ENCODE peak calls at places on chromosome 1, in five cellular contexts. One of them, this sample, is unnamed.
A peak's percentile ranks its signal among the peaks of the same experiment; 100 is the strongest.

GRCh38 chr1:118395430-118396001 is 210.5 kb upstream of the SPAG17 start:
- DNase-seq in thoracic aorta: no peak
- DNase-seq in MM.1S: no peak
- DNase-seq in foreskin fibroblast: no peak
- DNase-seq in fibroblast of the aortic adventitia: no peak
- DNase-seq in this sample: no peak

GRCh38 chr1:228370941-228371740 is 35.5 kb downstream of the TRIM11 start:
- DNase-seq in foreskin fibroblast: no peak
- DNase-seq in MM.1S: no peak
- DNase-seq in thoracic aorta: no peak
- DNase-seq in fibroblast of the aortic adventitia: no peak
- DNase-seq in this sample: no peak

GRCh38 chr1:210944255-210944654 is 189.7 kb downstream of the KCNH1 start:
- DNase-seq in foreskin fibroblast: no peak
- DNase-seq in fibroblast of the aortic adventitia: no peak
- DNase-seq in thoracic aorta: no peak
- DNase-seq in MM.1S: no peak
- DNase-seq in this sample: no peak

GRCh38 chr1:226875641-226876295 is 5.4 kb downstream of the PSEN2 start:
- DNase-seq in MM.1S: no peak
- DNase-seq in foreskin fibroblast: peak; percentile 34
- DNase-seq in thoracic aorta: no peak
- DNase-seq in fibroblast of the aortic adventitia: no peak
- DNase-seq in this sample: no peak

GRCh38 chr1:224430511-224431113 is 4.0 kb downstream of the WDR26 start:
- DNase-seq in fibroblast of the aortic adventitia: peak; percentile 71
- DNase-seq in foreskin fibroblast: peak; percentile 76
- DNase-seq in thoracic aorta: no peak
- DNase-seq in MM.1S: peak; percentile 65
- DNase-seq in this sample: peak; percentile 75

GRCh38 chr1:201649776-201650607 is 111.1 kb downstream of the NAV1 start:
- DNase-seq in thoracic aorta: peak; percentile 42
- DNase-seq in foreskin fibroblast: peak; percentile 93
- DNase-seq in MM.1S: no peak
- DNase-seq in fibroblast of the aortic adventitia: peak; percentile 77
- DNase-seq in this sample: peak; percentile 39

GRCh38 chr1:35936828-35937227 is 5.9 kb downstream of the AGO3 start:
- DNase-seq in fibroblast of the aortic adventitia: peak; percentile 27
- DNase-seq in thoracic aorta: no peak
- DNase-seq in foreskin fibroblast: peak; percentile 8
- DNase-seq in MM.1S: no peak
- DNase-seq in this sample: no peak

GRCh38 chr1:169160845-169161511 is 54.5 kb downstream of the ATP1B1 start:
- DNase-seq in fibroblast of the aortic adventitia: peak; percentile 26
- DNase-seq in thoracic aorta: no peak
- DNase-seq in MM.1S: no peak
- DNase-seq in foreskin fibroblast: peak; percentile 24
- DNase-seq in this sample: no peak

GRCh38 chr1:232114985-232115384 is 488.4 kb downstream of the DISC1 start:
- DNase-seq in MM.1S: no peak
- DNase-seq in fibroblast of the aortic adventitia: no peak
- DNase-seq in thoracic aorta: no peak
- DNase-seq in foreskin fibroblast: no peak
- DNase-seq in this sample: no peak

GRCh38 chr1:20477355-20478071 is 8.5 kb downstream of the CAMK2N1 start:
- DNase-seq in MM.1S: no peak
- DNase-seq in thoracic aorta: no peak
- DNase-seq in fibroblast of the aortic adventitia: peak; percentile 64
- DNase-seq in foreskin fibroblast: no peak
- DNase-seq in this sample: no peak

GRCh38 chr1:29269356-29269755 is 33.0 kb downstream of the PTPRU start:
- DNase-seq in foreskin fibroblast: no peak
- DNase-seq in fibroblast of the aortic adventitia: no peak
- DNase-seq in thoracic aorta: no peak
- DNase-seq in MM.1S: no peak
- DNase-seq in this sample: no peak

GRCh38 chr1:40535732-40536131 is 4.3 kb downstream of the ZNF684 start:
- DNase-seq in foreskin fibroblast: no peak
- DNase-seq in thoracic aorta: no peak
- DNase-seq in MM.1S: no peak
- DNase-seq in fibroblast of the aortic adventitia: no peak
- DNase-seq in this sample: no peak

GRCh38 chr1:27981146-27981545 is 21.4 kb downstream of the XKR8 start:
- DNase-seq in MM.1S: no peak
- DNase-seq in thoracic aorta: no peak
- DNase-seq in fibroblast of the aortic adventitia: no peak
- DNase-seq in foreskin fibroblast: peak; percentile 27
- DNase-seq in this sample: no peak
- H3K4me3 ChIP-seq in MM.1S: no peak overlapping the region
- H3K4me3 ChIP-seq in thoracic aorta: no peak overlapping the region
- H3K4me3 ChIP-seq in fibroblast of the aortic adventitia: no peak overlapping the region
- H3K4me3 ChIP-seq in foreskin fibroblast: no peak overlapping the region
- H3K4me3 ChIP-seq in this sample: no peak overlapping the region

DNA sequence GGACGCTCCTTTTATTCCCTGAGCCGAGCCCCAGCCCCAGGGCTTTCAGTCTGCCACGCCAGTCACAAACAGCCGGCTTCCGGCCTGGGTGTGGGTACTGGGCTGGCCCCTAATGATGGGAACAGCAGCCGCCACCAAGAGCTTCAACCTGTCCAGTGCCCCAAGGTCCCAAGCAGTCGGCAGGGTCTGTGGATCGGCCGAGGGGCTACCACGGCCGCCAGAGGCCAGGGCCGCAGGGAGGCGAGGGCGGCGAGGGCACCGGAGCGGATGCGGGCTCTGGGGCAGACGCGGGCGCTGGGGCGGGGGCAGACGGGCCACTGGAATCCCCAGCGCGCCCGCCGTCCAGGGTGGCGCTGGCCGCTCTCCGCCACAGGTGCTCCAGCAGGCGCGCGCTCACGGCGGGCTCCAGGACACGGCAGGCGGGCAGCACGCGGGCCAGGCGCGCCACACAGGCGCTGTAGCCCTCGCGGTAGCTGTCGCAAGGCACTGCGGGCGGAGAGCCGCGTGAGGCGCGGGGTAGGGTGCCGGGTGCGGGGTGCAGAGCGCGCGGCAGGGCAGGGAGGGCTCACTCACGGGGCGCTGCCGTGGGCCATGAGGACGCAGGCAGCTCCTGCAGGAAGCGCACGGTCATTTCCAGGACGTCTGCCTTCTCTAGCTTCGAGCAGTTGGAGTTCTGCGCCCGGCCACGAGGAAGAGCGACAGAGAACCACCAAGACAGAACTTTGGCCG is 887 bp downstream of the HES2 start:
- DNase-seq in fibroblast of the aortic adventitia: no peak
- DNase-seq in foreskin fibroblast: peak; percentile 41
- DNase-seq in MM.1S: no peak
- DNase-seq in thoracic aorta: no peak
- DNase-seq in this sample: no peak
- H3K4me3 ChIP-seq in fibroblast of the aortic adventitia: no peak overlapping the region
- H3K4me3 ChIP-seq in foreskin fibroblast: no peak overlapping the region
- H3K4me3 ChIP-seq in MM.1S: no peak overlapping the region
- H3K4me3 ChIP-seq in thoracic aorta: no peak overlapping the region
- H3K4me3 ChIP-seq in this sample: no peak overlapping the region

GRCh38 chr1:27869719-27870085 is 2.6 kb upstream of the THEMIS2 start:
- DNase-seq in fibroblast of the aortic adventitia: no peak
- DNase-seq in foreskin fibroblast: no peak
- DNase-seq in thoracic aorta: no peak
- DNase-seq in MM.1S: no peak
- DNase-seq in this sample: no peak
- H3K4me3 ChIP-seq in fibroblast of the aortic adventitia: no peak overlapping the region
- H3K4me3 ChIP-seq in foreskin fibroblast: no peak overlapping the region
- H3K4me3 ChIP-seq in thoracic aorta: no peak overlapping the region
- H3K4me3 ChIP-seq in MM.1S: no peak overlapping the region
- H3K4me3 ChIP-seq in this sample: peak overlapping the region; percentile 66

DNA sequence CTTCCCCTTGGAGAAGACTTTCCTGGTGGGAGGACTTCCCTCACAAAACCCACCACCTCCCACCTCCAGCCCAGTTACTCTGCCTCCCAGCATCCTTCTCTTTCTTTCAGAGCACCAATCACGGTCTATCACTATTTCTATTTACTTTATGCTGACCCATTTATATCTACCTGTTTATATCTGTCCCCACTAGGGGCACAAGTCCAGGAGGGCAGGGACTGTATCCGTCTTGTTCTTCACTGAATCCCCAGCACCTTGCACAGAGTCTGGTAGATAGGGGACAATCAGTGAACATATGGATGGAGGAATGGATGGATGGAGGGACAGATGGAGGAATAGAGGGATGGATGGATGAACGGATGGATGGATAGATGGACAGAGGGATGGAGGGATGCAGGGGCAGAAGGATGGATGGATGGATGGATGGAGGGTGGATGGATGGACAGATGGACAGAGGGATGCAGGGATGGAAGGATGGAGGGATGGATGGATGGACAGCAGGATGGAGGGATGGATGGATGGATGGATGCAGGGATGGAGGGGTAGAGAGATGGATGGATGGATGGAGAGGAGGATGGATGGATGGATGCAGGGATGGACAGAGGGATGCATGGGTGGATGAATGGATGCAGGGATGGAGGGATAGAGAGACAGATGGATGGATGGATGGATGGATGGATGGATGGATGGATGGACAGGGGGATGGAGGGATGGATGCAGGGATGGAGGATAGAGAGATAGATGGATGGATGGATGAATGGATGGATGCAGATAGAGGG is 5.5 kb downstream of the C1QB start:
- DNase-seq in foreskin fibroblast: no peak
- DNase-seq in fibroblast of the aortic adventitia: no peak
- DNase-seq in MM.1S: no peak
- DNase-seq in thoracic aorta: no peak
- DNase-seq in this sample: no peak
- H3K4me3 ChIP-seq in foreskin fibroblast: no peak overlapping the region
- H3K4me3 ChIP-seq in fibroblast of the aortic adventitia: no peak overlapping the region
- H3K4me3 ChIP-seq in MM.1S: no peak overlapping the region
- H3K4me3 ChIP-seq in thoracic aorta: no peak overlapping the region
- H3K4me3 ChIP-seq in this sample: no peak overlapping the region

This sample was measured in Jurkat, Clone E6-1.